ENCODE peak calls at places on chromosomes 13 and 19, in six cellular contexts. B is AG10803, K is AG04450, I is osteoblast, E is cardiac fibroblast, D is heart left ventricle. T is an unnamed sample.

GRCh38 chr13:99426426-99426825 is 74.8 kb upstream of the TM9SF2 start:
- DNase-seq in I (no peak), B (no peak), E (no peak), K (no peak), D (no peak), T (no peak)

GRCh38 chr13:62113145-62113544 is 697.5 kb upstream of the PCDH20 start:
- DNase-seq in E (no peak), I (no peak), K (no peak), D (no peak), B (no peak), T (no peak)

GRCh38 chr13:48891586-48891985 is 84.1 kb upstream of the FNDC3A start:
- DNase-seq in I (no peak), K (no peak), D (no peak), B (peak), E (peak), T (no peak)

GRCh38 chr13:76336889-76337844 is 549.0 kb downstream of the KCTD12 start:
- DNase-seq in D (peak), I (no peak), E (no peak), B (no peak), K (no peak), T (no peak)

GRCh38 chr13:34361528-34361927 is 543.6 kb downstream of the RFC3 start:
- DNase-seq in D (no peak), E (no peak), B (peak), K (no peak), I (no peak), T (no peak)

GRCh38 chr19:6402058-6402457 is 9.1 kb upstream of the GTF2F1 start:
- DNase-seq in I (no peak), E (no peak), D (no peak), B (no peak), K (no peak), T (no peak)

GRCh38 chr19:510606-511100 is 3.4 kb downstream of the TPGS1 start:
- DNase-seq in K (peak), B (peak), I (peak), D (peak), E (peak), T (no peak)

GRCh38 chr13:55219538-55219937 is 1921.2 kb upstream of the PRR20A start:
- DNase-seq in K (no peak), B (no peak), E (no peak), I (no peak), D (no peak), T (no peak)

GRCh38 chr13:34207334-34207733 is 389.4 kb downstream of the RFC3 start:
- DNase-seq in B (peak), K (peak), I (peak), D (peak), E (peak), T (peak)

GRCh38 chr19:49387936-49388372 is at the start of gene KASH5:
- DNase-seq in B (peak), E (peak), D (peak), I (peak), K (no peak), T (no peak)

GRCh38 chr19:58387338-58388174 is 487 bp downstream of the RPS5 start:
- DNase-seq in I (peak), D (no peak), E (no peak), K (no peak), B (no peak), T (no peak)

GRCh38 chr19:49553451-49554271 is 25.9 kb downstream of the RCN3 start:
- DNase-seq in K (no peak), E (peak), I (peak), B (peak), D (no peak), T (peak)

GRCh38 chr13:34462843-34463242 is 479.2 kb upstream of the NBEA start:
- DNase-seq in K (no peak), I (no peak), D (no peak), E (peak), B (peak), T (peak)

GRCh38 chr19:30590596-30591229 is 218.5 kb downstream of the ZNF536 start:
- DNase-seq in B (peak), E (no peak), D (no peak), K (no peak), I (no peak), T (no peak)

GRCh38 chr13:93248627-93249047 is 22.0 kb downstream of the GPC6 start:
- DNase-seq in K (no peak), E (no peak), B (no peak), D (no peak), I (peak), T (peak)

GRCh38 chr13:80430561-80430960 is 89.6 kb upstream of the SPRY2 start:
- DNase-seq in B (no peak), D (no peak), E (peak), I (peak), K (no peak), T (no peak)

GRCh38 chr13:106322628-106323027 is 212.8 kb downstream of the EFNB2 start:
- DNase-seq in D (no peak), E (no peak), K (no peak), I (no peak), B (no peak), T (no peak)

GRCh38 chr13:79423801-79424642 is 18.0 kb upstream of the RBM26 start:
- DNase-seq in K (peak), I (no peak), B (peak), D (no peak), E (peak), T (peak)
- TF ChIP-seq CTCF in K (peak), I (peak), B (peak), D (peak), E (peak), T (peak)

GRCh38 chr19:48203794-48204628 is 33.5 kb downstream of the ZSWIM9 start:
- DNase-seq in K (peak), D (peak), E (peak), B (peak), I (peak), T (peak)
- TF ChIP-seq CTCF in K (no peak), D (no peak), E (no peak), B (no peak), I (no peak), T (no peak)

GRCh38 chr19:4589579-4590410 is 30.3 kb upstream of the SEMA6B start:
- DNase-seq in D (peak), K (no peak), I (peak), E (no peak), B (no peak), T (no peak)
- TF ChIP-seq CTCF in D (peak), K (peak), I (peak), E (peak), B (peak), T (peak)

GRCh38 chr13:46553521-46553885 is 533 bp downstream of the LRCH1 start:
- DNase-seq in K (no peak), B (no peak), I (no peak), D (no peak), E (no peak), T (no peak)

GRCh38 chr13:46555722-46556121 is 2.8 kb downstream of the LRCH1 start:
- DNase-seq in I (no peak), K (no peak), E (no peak), D (no peak), B (no peak), T (no peak)

GRCh38 chr13:46554971-46555370 is 2.0 kb downstream of the LRCH1 start:
- DNase-seq in D (no peak), I (no peak), B (peak), E (peak), K (no peak), T (no peak)

GRCh38 chr13:46552888-46553520 is at the start of gene LRCH1:
- DNase-seq in E (peak), B (peak), K (no peak), I (peak), D (peak), T (peak)

DNA sequence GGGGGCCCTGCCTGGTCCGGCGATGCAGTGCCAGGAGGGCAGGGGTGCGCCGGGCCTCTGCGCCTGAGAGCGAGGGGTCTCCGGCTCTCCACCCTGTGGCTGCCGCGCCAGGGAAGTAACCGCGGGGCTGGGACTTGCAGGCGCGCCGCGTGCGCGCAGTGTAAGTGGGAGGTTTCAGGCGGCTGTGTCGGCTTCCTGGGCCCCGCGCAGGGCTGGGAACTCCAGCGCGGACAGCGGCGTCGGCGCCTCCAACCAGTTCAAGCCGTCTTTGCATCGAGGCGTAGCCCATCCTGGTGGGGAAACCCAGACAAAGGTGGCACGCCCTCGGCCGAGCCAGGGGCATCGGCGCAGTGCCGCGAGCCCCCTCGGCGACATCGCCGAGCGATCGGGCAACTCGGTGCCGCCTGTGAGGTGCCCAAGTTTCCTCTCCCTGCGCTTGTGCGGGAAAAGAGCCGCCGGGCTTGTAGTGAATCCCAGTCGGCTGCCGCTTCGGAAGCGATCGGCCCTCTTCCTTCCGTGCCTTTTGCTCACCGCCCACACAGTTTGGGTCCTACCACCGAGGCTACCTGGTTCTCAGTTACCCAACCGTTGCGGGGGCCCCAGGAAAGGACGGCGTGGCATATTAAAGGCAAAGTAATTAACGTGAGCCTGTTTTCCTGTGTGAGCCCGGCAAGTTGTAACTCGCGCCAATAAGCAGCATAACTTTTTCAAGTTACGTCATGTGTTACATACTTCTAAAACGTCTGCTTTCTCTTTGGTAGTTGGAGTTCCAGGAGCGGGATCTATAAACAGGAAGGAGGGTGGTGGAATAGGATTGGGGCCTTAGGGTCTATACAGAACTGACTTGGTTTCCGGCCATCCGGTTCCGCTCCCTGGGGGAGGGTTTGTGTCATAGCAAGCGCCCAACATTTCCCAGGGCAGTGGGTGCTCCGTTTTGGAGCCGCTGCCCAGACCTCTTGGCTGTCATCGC is 1.2 kb downstream of the LRCH1 start:
- DNase-seq in D (peak), E (peak), B (peak), I (peak), K (no peak), T (peak)
- TF ChIP-seq CTCF in D (peak), E (peak), B (peak), I (peak), K (peak), T (peak)

GRCh38 chr19:9834726-9835506 is at the start of gene PIN1:
- DNase-seq in I (peak), D (peak), E (peak), K (peak), B (peak), T (peak)
- TF ChIP-seq CTCF in I (peak), D (peak), E (no peak), K (peak), B (peak), T (peak)

GRCh38 chr13:46340631-46341111 is 46.4 kb downstream of the RUBCNL start:
- DNase-seq in E (no peak), I (no peak), B (no peak), D (no peak), K (no peak), T (no peak)

GRCh38 chr13:46343279-46343949 is 43.6 kb downstream of the RUBCNL start:
- DNase-seq in I (no peak), K (no peak), B (no peak), D (no peak), E (no peak), T (no peak)

GRCh38 chr13:46345400-46345799 is 41.7 kb downstream of the RUBCNL start:
- DNase-seq in E (no peak), B (no peak), I (no peak), K (no peak), D (no peak), T (no peak)

GRCh38 chr13:46341112-46341711 is 45.8 kb downstream of the RUBCNL start:
- DNase-seq in I (peak), B (peak), D (no peak), E (peak), K (peak), T (peak)

DNA sequence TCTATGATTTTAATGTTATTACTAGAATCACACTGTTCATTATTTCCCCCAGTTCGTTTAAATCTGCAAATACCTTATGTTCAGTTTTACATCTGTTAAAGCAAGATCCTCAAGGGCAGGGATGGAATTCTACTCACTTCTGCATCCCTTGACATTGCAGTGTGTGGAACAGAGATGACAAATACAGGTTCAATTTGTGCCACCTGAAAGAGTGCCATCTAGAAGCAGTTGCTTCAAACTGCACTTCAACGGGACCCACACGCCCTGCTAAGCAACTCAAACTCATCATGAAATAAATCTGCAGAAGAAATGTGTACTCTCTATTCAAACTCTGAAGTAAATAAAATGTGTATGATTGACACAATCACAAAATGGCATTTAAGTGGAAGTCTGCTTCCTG is 44.5 kb downstream of the RUBCNL start:
- DNase-seq in E (no peak), K (no peak), I (no peak), B (no peak), D (no peak), T (no peak)
- TF ChIP-seq CTCF in E (no peak), K (no peak), I (no peak), B (no peak), D (no peak), T (no peak)

GRCh38 chr19:45590300-45591003 is 5.8 kb upstream of the OPA3 start:
- DNase-seq in B (no peak), K (no peak), I (no peak), D (no peak), E (no peak), T (no peak)

GRCh38 chr19:45589768-45590167 is 5.2 kb upstream of the OPA3 start:
- DNase-seq in B (no peak), E (no peak), D (no peak), I (no peak), K (no peak), T (no peak)

GRCh38 chr19:45591638-45592005 is 7.0 kb upstream of the OPA3 start:
- DNase-seq in D (no peak), K (no peak), E (no peak), I (no peak), B (no peak), T (no peak)

GRCh38 chr19:45592366-45592765 is 7.8 kb upstream of the OPA3 start:
- DNase-seq in K (no peak), I (no peak), D (no peak), B (no peak), E (no peak), T (no peak)

GRCh38 chr19:45591004-45591637 is 6.5 kb upstream of the OPA3 start:
- DNase-seq in D (no peak), I (no peak), K (no peak), E (no peak), B (no peak), T (no peak)
- TF ChIP-seq CTCF in D (no peak), I (no peak), K (peak), E (no peak), B (peak), T (peak)

DNA sequence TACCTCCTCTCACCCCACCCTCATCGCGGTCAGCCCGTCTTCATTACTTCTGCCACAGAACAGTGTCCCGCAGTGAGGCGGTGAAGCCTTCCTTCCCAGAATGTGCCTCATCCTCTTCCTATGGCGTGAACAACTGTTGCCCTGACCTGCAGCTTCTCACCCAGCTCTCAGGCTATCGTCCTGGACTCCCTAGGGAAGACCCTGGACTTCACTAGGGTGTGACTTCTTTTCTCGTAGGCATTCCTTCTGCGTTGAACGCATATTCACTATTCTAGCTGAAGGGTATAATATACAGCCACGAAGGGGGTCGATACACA is 982 bp downstream of the ZNF865 start:
- DNase-seq in I (no peak), E (no peak), D (no peak), B (no peak), K (no peak), T (no peak)
- TF ChIP-seq CTCF in I (no peak), E (no peak), D (no peak), B (no peak), K (no peak), T (no peak)

T was measured in astrocyte of the cerebellum.